ENCODE peak calls at places on chromosomes 6 and 20, in four cellular contexts. B is upper lobe of right lung, Y is suprapubic skin, U is cardiac muscle cell. N is an unnamed sample.
A peak's percentile ranks its signal among the peaks of the same experiment; 100 is the strongest.

GRCh38 chr20:9119776-9120175 is 50.9 kb downstream of the PLCB4 start:
- DNase-seq in B (no peak), Y (no peak), U (no peak), N (peak; percentile 34)

GRCh38 chr6:16947461-16948159 is 154.2 kb upstream of the STMND1 start:
- DNase-seq in B (no peak), Y (no peak), U (peak; percentile 96), N (peak; percentile 61)

GRCh38 chr6:97669191-97669651 is 386.2 kb upstream of the MMS22L start:
- DNase-seq in B (no peak), Y (no peak), U (peak; percentile 0), N (no peak)

GRCh38 chr6:24415753-24416152 is 13.0 kb downstream of the MRS2 start:
- DNase-seq in B (no peak), Y (no peak), U (no peak), N (no peak)

GRCh38 chr6:2403546-2403945 is 158.1 kb upstream of the GMDS start:
- DNase-seq in B (no peak), Y (no peak), U (no peak), N (no peak)

GRCh38 chr6:148452921-148453320 is 110.3 kb downstream of the SASH1 start:
- DNase-seq in B (no peak), Y (no peak), U (no peak), N (no peak)

GRCh38 chr6:31114970-31115849 is 610 bp downstream of the PSORS1C1 start:
- DNase-seq in B (no peak), Y (no peak), U (peak; percentile 65), N (peak; percentile 38)

GRCh38 chr20:59123677-59124060 is 40.0 kb upstream of the ZNF831 start:
- DNase-seq in B (no peak), Y (no peak), U (no peak), N (no peak)

GRCh38 chr20:43568706-43569105 is 9.9 kb downstream of the SGK2 start:
- DNase-seq in B (no peak), Y (no peak), U (no peak), N (no peak)

GRCh38 chr6:76342611-76343160 is 270.2 kb upstream of the IMPG1 start:
- DNase-seq in B (no peak), Y (no peak), U (no peak), N (no peak)

GRCh38 chr6:71351190-71351589 is 62.6 kb downstream of the OGFRL1 start:
- DNase-seq in B (no peak), Y (no peak), U (no peak), N (no peak)

GRCh38 chr6:20630617-20631448 is 96.6 kb downstream of the CDKAL1 start:
- DNase-seq in B (no peak), Y (no peak), U (no peak), N (no peak)

GRCh38 chr6:88983532-88983931 is 20.1 kb upstream of the RNGTT start:
- DNase-seq in B (no peak), Y (no peak), U (peak; percentile 74), N (peak; percentile 9)

GRCh38 chr6:71299541-71300470 is 11.2 kb downstream of the OGFRL1 start:
- DNase-seq in B (no peak), Y (no peak), U (no peak), N (peak; percentile 48)

GRCh38 chr20:40197744-40198143 is 491.3 kb downstream of the MAFB start:
- DNase-seq in B (no peak), Y (no peak), U (peak; percentile 11), N (no peak)

GRCh38 chr6:43923376-43924221 is 153.6 kb downstream of the VEGFA start:
- DNase-seq in B (peak; percentile 44), Y (peak; percentile 49), U (peak; percentile 43), N (peak; percentile 53)

GRCh38 chr20:4875578-4876067 is 125.7 kb downstream of the SLC23A2 start:
- DNase-seq in B (no peak), Y (no peak), U (no peak), N (no peak)

GRCh38 chr20:47360207-47360488 is 3.6 kb upstream of the ZMYND8 start:
- DNase-seq in B (no peak), Y (peak; percentile 79), U (peak; percentile 91), N (peak; percentile 77)

GRCh38 chr6:144415835-144416237 is 130.7 kb downstream of the UTRN start:
- DNase-seq in B (no peak), Y (no peak), U (peak; percentile 57), N (peak; percentile 65)

GRCh38 chr20:1617055-1617454 is 2.8 kb downstream of the SIRPB1 start:
- DNase-seq in B (no peak), Y (no peak), U (peak; percentile 11), N (no peak)

GRCh38 chr6:12653396-12653910 is 63.1 kb upstream of the PHACTR1 start:
- DNase-seq in B (no peak), Y (no peak), U (peak; percentile 24), N (no peak)

DNA sequence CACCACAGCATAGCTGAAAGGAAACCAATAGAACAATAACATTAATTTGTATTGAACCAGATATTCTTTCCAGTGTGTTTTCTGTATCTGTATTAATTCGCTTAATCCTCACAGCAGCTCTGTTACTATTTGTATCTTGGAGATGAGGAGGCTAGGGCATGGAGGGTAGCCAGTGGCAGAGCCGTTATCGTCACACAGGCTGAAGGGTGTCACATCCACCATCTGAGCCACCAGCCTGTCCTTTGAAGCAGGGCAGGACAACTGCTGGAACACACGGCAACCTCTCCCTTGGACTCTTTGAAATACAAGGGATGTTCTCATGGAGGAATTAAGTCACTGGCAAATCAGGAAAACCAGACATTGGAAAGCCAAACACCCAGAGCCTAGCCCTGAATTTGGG is 628.0 kb upstream of the CDH4 start:
- DNase-seq in B (no peak), Y (no peak), U (no peak), N (no peak)
- TF ChIP-seq CTCF in B (no peak), Y (no peak), U (no peak), N (no peak)

GRCh38 chr6:42313941-42314570 is 96.4 kb upstream of the MRPS10 start:
- DNase-seq in B (no peak), Y (no peak), U (peak; percentile 67), N (no peak)
- H3K27ac ChIP-seq in B (peak overlapping the region; percentile 36), Y (peak overlapping the region; percentile 7), U (no peak overlapping the region), N (peak overlapping the region; percentile 17)

DNA sequence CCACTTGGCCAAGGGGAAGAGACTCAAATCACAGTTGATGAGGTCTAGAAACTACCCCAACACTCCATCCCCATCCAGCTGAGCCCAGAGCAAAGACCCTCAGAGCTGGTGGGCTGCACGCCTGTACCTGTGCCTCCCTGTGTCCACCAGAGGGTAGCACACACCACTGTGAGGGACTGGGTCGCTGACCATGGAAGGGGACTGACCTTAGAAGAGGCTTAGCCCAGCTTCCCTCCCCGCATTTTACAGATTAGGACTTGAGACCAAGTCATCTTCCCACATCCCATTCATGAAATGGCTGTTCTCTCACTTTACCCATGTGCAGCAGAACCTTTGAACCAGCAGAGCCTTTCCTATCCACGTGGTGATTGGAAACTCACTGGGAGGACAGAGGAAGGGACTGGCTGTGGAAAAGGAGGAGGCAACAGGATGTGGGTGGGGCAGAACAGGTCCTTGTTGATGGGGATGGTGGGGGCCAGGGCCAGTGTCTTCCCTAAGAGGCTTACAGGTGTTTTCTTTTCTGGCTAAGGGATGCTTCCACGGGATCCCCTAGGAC is 44.3 kb downstream of the CPXM1 start:
- DNase-seq in B (no peak), Y (no peak), U (peak; percentile 80), N (peak; percentile 40)
- TF ChIP-seq CTCF in B (peak; percentile 50), Y (peak; percentile 9), U (peak; percentile 92), N (no peak)

GRCh38 chr20:61587036-61587435 is 335.0 kb downstream of the CDH4 start:
- DNase-seq in B (no peak), Y (no peak), U (no peak), N (no peak)

GRCh38 chr20:61588356-61589054 is 336.4 kb downstream of the CDH4 start:
- DNase-seq in B (no peak), Y (no peak), U (peak; percentile 24), N (no peak)

GRCh38 chr20:61587910-61588309 is 335.8 kb downstream of the CDH4 start:
- DNase-seq in B (no peak), Y (no peak), U (no peak), N (no peak)

GRCh38 chr20:61590236-61590635 is 338.2 kb downstream of the CDH4 start:
- DNase-seq in B (no peak), Y (no peak), U (no peak), N (no peak)

GRCh38 chr20:61589055-61589385 is 337.0 kb downstream of the CDH4 start:
- DNase-seq in B (no peak), Y (no peak), U (peak; percentile 62), N (peak; percentile 79)
- H3K27ac ChIP-seq in B (no peak overlapping the region), Y (no peak overlapping the region), U (no peak overlapping the region), N (no peak overlapping the region)

GRCh38 chr6:75143186-75143585 is 62.7 kb downstream of the COL12A1 start:
- DNase-seq in B (no peak), Y (no peak), U (peak; percentile 71), N (no peak)

GRCh38 chr6:75147512-75147911 is 58.3 kb downstream of the COL12A1 start:
- DNase-seq in B (no peak), Y (no peak), U (no peak), N (no peak)

GRCh38 chr6:75145976-75146375 is 59.9 kb downstream of the COL12A1 start:
- DNase-seq in B (no peak), Y (no peak), U (no peak), N (no peak)

GRCh38 chr6:75144396-75144795 is 61.5 kb downstream of the COL12A1 start:
- DNase-seq in B (no peak), Y (no peak), U (no peak), N (no peak)

DNA sequence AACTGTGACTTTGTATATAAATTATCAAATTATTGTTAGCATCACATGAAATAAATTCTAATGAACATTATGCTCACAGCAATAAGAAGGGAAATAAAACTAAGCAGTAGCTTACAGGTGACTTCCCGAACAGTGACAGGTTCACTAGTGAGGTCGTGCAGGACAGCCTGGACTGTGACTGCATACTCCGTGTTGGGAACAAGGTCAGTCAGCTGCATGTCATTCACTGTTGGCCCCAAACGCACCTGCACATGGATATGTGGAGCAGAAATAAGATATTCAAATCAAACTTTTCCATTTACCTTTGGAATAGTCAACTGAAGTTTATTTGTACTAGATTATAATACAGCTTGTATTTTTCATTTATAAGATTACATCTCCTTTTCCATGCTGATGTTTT is 60.6 kb downstream of the COL12A1 start:
- DNase-seq in B (no peak), Y (no peak), U (no peak), N (no peak)
- TF ChIP-seq CTCF in B (no peak), Y (no peak), U (no peak), N (no peak)